ENCODE peak calls at places on chromosomes 16 and 17, in six cellular contexts. One of them, this sample, is unnamed.

GRCh38 chr17:36183811-36184765 is 7.7 kb upstream of the TBC1D3B start:
- DNase-seq in uterus: no peak
- DNase-seq in hepatocyte: no peak
- DNase-seq in small intestine: no peak
- DNase-seq in transverse colon: no peak
- DNase-seq in aorta: peak; percentile 72
- DNase-seq in this sample: no peak

GRCh38 chr17:9802294-9802693 is 10.9 kb upstream of the DHRS7C start:
- DNase-seq in uterus: no peak
- DNase-seq in transverse colon: no peak
- DNase-seq in small intestine: no peak
- DNase-seq in hepatocyte: no peak
- DNase-seq in aorta: no peak
- DNase-seq in this sample: no peak

GRCh38 chr17:76924345-76925332 is 56.4 kb downstream of the MGAT5B start:
- DNase-seq in small intestine: no peak
- DNase-seq in transverse colon: no peak
- DNase-seq in aorta: no peak
- DNase-seq in hepatocyte: no peak
- DNase-seq in uterus: no peak
- DNase-seq in this sample: no peak

GRCh38 chr16:67284699-67285646 is 5.6 kb downstream of the PLEKHG4 start:
- DNase-seq in transverse colon: peak; percentile 49
- DNase-seq in small intestine: peak; percentile 55
- DNase-seq in aorta: peak; percentile 80
- DNase-seq in uterus: no peak
- DNase-seq in hepatocyte: peak; percentile 66
- DNase-seq in this sample: peak; percentile 80

GRCh38 chr17:1878419-1879121 is 48.8 kb downstream of the RPA1 start:
- DNase-seq in small intestine: no peak
- DNase-seq in transverse colon: no peak
- DNase-seq in uterus: no peak
- DNase-seq in aorta: no peak
- DNase-seq in hepatocyte: no peak
- DNase-seq in this sample: no peak

GRCh38 chr16:728131-728889 is 1.4 kb downstream of the HAGHL start:
- DNase-seq in transverse colon: peak; percentile 79
- DNase-seq in aorta: peak; percentile 90
- DNase-seq in uterus: no peak
- DNase-seq in hepatocyte: peak; percentile 85
- DNase-seq in small intestine: peak; percentile 50
- DNase-seq in this sample: peak; percentile 74

GRCh38 chr17:77437017-77437416 is 296.2 kb downstream of the SEC14L1 start:
- DNase-seq in uterus: peak; percentile 68
- DNase-seq in small intestine: no peak
- DNase-seq in transverse colon: peak; percentile 42
- DNase-seq in hepatocyte: peak; percentile 80
- DNase-seq in aorta: no peak
- DNase-seq in this sample: no peak

GRCh38 chr17:31321971-31322370 is 549 bp upstream of the EVI2A start:
- DNase-seq in hepatocyte: no peak
- DNase-seq in transverse colon: no peak
- DNase-seq in uterus: no peak
- DNase-seq in aorta: no peak
- DNase-seq in small intestine: peak; percentile 21
- DNase-seq in this sample: no peak

GRCh38 chr16:53209489-53209888 is 154.7 kb downstream of the CHD9 start:
- DNase-seq in uterus: no peak
- DNase-seq in hepatocyte: no peak
- DNase-seq in aorta: no peak
- DNase-seq in transverse colon: no peak
- DNase-seq in small intestine: peak; percentile 6
- DNase-seq in this sample: no peak

GRCh38 chr17:4369557-4370230 is 3.2 kb upstream of the UBE2G1 start:
- DNase-seq in hepatocyte: no peak
- DNase-seq in uterus: no peak
- DNase-seq in small intestine: no peak
- DNase-seq in aorta: peak; percentile 58
- DNase-seq in transverse colon: no peak
- DNase-seq in this sample: no peak
- H3K4me1 ChIP-seq in hepatocyte: peaks cover 3% of the 10 kb centered on the region
- H3K4me1 ChIP-seq in uterus: no peaks in the 10 kb centered on the region
- H3K4me1 ChIP-seq in small intestine: peaks cover under 1% of the 10 kb centered on the region
- H3K4me1 ChIP-seq in aorta: no peaks in the 10 kb centered on the region
- H3K4me1 ChIP-seq in transverse colon: peaks cover 2% of the 10 kb centered on the region
- H3K4me1 ChIP-seq in this sample: peaks cover 2% of the 10 kb centered on the region

GRCh38 chr17:80995131-80995530 is 3.5 kb downstream of the CHMP6 start:
- DNase-seq in aorta: no peak
- DNase-seq in transverse colon: no peak
- DNase-seq in hepatocyte: no peak
- DNase-seq in uterus: no peak
- DNase-seq in small intestine: no peak
- DNase-seq in this sample: no peak
- H3K4me1 ChIP-seq in aorta: no peaks in the 10 kb centered on the region
- H3K4me1 ChIP-seq in transverse colon: peaks cover 22% of the 10 kb centered on the region
- H3K4me1 ChIP-seq in hepatocyte: peaks cover 10% of the 10 kb centered on the region
- H3K4me1 ChIP-seq in uterus: no peaks in the 10 kb centered on the region
- H3K4me1 ChIP-seq in small intestine: no peaks in the 10 kb centered on the region
- H3K4me1 ChIP-seq in this sample: peaks cover 13% of the 10 kb centered on the region

GRCh38 chr17:39769974-39770587 is 32.3 kb downstream of the GRB7 start:
- DNase-seq in transverse colon: no peak
- DNase-seq in small intestine: peak; percentile 48
- DNase-seq in hepatocyte: peak; percentile 47
- DNase-seq in aorta: no peak
- DNase-seq in uterus: no peak
- DNase-seq in this sample: no peak

GRCh38 chr17:39763046-39763800 is 25.5 kb downstream of the GRB7 start:
- DNase-seq in uterus: no peak
- DNase-seq in small intestine: no peak
- DNase-seq in transverse colon: no peak
- DNase-seq in hepatocyte: no peak
- DNase-seq in aorta: no peak
- DNase-seq in this sample: no peak

GRCh38 chr17:39765766-39766165 is 28.0 kb downstream of the GRB7 start:
- DNase-seq in small intestine: no peak
- DNase-seq in uterus: no peak
- DNase-seq in hepatocyte: no peak
- DNase-seq in transverse colon: no peak
- DNase-seq in aorta: no peak
- DNase-seq in this sample: no peak

GRCh38 chr17:39765159-39765558 is 27.4 kb downstream of the GRB7 start:
- DNase-seq in uterus: no peak
- DNase-seq in hepatocyte: no peak
- DNase-seq in aorta: no peak
- DNase-seq in small intestine: no peak
- DNase-seq in transverse colon: no peak
- DNase-seq in this sample: no peak

GRCh38 chr17:39767147-39767546 is 29.4 kb downstream of the GRB7 start:
- DNase-seq in uterus: no peak
- DNase-seq in aorta: no peak
- DNase-seq in hepatocyte: no peak
- DNase-seq in transverse colon: no peak
- DNase-seq in small intestine: no peak
- DNase-seq in this sample: no peak
- H3K4me1 ChIP-seq in uterus: no peaks in the 10 kb centered on the region
- H3K4me1 ChIP-seq in aorta: no peaks in the 10 kb centered on the region
- H3K4me1 ChIP-seq in hepatocyte: no peaks in the 10 kb centered on the region
- H3K4me1 ChIP-seq in transverse colon: no peaks in the 10 kb centered on the region
- H3K4me1 ChIP-seq in small intestine: no peaks in the 10 kb centered on the region
- H3K4me1 ChIP-seq in this sample: no peaks in the 10 kb centered on the region

GRCh38 chr16:48318630-48319029 is 66.6 kb downstream of the SIAH1 start:
- DNase-seq in aorta: no peak
- DNase-seq in uterus: no peak
- DNase-seq in transverse colon: peak; percentile 10
- DNase-seq in small intestine: peak; percentile 17
- DNase-seq in hepatocyte: no peak
- DNase-seq in this sample: no peak
- H3K4me1 ChIP-seq in aorta: no peaks in the 10 kb centered on the region
- H3K4me1 ChIP-seq in uterus: no peaks in the 10 kb centered on the region
- H3K4me1 ChIP-seq in transverse colon: no peaks in the 10 kb centered on the region
- H3K4me1 ChIP-seq in small intestine: no peaks in the 10 kb centered on the region
- H3K4me1 ChIP-seq in hepatocyte: no peaks in the 10 kb centered on the region
- H3K4me1 ChIP-seq in this sample: peaks cover 16% of the 10 kb centered on the region

GRCh38 chr16:19875900-19876299 is 8.7 kb downstream of the GPRC5B start:
- DNase-seq in aorta: no peak
- DNase-seq in transverse colon: no peak
- DNase-seq in small intestine: no peak
- DNase-seq in uterus: no peak
- DNase-seq in hepatocyte: no peak
- DNase-seq in this sample: no peak
- H3K4me1 ChIP-seq in aorta: no peaks in the 10 kb centered on the region
- H3K4me1 ChIP-seq in transverse colon: no peaks in the 10 kb centered on the region
- H3K4me1 ChIP-seq in small intestine: no peaks in the 10 kb centered on the region
- H3K4me1 ChIP-seq in uterus: no peaks in the 10 kb centered on the region
- H3K4me1 ChIP-seq in hepatocyte: peaks cover 5% of the 10 kb centered on the region
- H3K4me1 ChIP-seq in this sample: peaks cover 40% of the 10 kb centered on the region

DNA sequence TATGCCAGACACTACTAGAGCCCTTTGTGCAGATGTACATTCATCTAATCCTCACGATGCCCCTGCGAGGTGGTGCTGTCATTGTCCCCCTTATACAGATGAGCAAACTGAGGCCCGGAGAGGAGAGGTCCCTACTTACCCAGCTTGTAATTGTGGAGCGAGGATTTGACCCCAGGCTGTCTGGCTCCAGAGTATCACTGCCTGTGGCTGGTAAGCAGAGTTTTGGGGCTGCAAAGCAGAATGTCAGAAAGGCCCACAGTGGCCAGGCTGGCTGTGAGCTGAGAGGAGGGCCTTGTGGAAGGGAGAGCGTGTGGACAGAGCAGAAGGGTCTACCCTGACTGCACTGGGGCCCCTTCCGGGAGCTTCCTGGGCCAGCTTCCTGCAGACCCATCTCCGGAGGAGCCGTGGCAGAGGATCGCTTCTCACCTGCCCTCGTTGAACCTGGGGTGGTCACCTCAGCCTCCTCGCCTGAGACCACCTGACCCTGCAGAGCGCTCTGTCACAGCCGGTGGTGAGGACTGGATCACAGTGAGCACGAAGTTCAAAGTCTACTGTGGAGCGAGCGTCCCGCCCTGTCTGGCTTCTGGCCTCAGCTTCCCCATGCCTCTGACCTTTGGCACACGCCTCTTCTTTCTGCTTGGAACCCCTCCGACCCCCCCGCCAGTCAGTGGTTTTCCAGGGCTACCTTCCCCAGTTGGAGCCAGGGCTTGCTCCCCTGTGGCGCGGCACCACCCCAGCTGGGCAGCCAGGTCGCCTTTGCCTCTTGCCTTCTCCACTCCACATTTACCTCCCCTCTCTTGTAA is 12.1 kb downstream of the CMIP start:
- DNase-seq in aorta: no peak
- DNase-seq in uterus: no peak
- DNase-seq in hepatocyte: peak; percentile 72
- DNase-seq in small intestine: peak; percentile 96
- DNase-seq in transverse colon: peak; percentile 77
- DNase-seq in this sample: no peak
- H3K4me1 ChIP-seq in aorta: no peaks in the 10 kb centered on the region
- H3K4me1 ChIP-seq in uterus: no peaks in the 10 kb centered on the region
- H3K4me1 ChIP-seq in hepatocyte: peaks cover 33% of the 10 kb centered on the region
- H3K4me1 ChIP-seq in small intestine: peaks cover 17% of the 10 kb centered on the region
- H3K4me1 ChIP-seq in transverse colon: peaks cover 47% of the 10 kb centered on the region
- H3K4me1 ChIP-seq in this sample: no peaks in the 10 kb centered on the region

GRCh38 chr17:57496382-57496781 is 240.1 kb downstream of the MSI2 start:
- DNase-seq in hepatocyte: no peak
- DNase-seq in small intestine: no peak
- DNase-seq in transverse colon: no peak
- DNase-seq in uterus: no peak
- DNase-seq in aorta: no peak
- DNase-seq in this sample: no peak
- H3K4me1 ChIP-seq in hepatocyte: no peaks in the 10 kb centered on the region
- H3K4me1 ChIP-seq in small intestine: no peaks in the 10 kb centered on the region
- H3K4me1 ChIP-seq in transverse colon: no peaks in the 10 kb centered on the region
- H3K4me1 ChIP-seq in uterus: no peaks in the 10 kb centered on the region
- H3K4me1 ChIP-seq in aorta: no peaks in the 10 kb centered on the region
- H3K4me1 ChIP-seq in this sample: peaks cover 21% of the 10 kb centered on the region